ENCODE peak calls at places on chromosomes 6 and 20, in ten cellular contexts. M is left lung; R is IMR-90; C is stimulated activated CD4-positive, alpha-beta T cell treated with anti-CD3 and anti-CD28 coated beads, TNF-alpha, amount 100 ng/mL, for 24 hours; P is Ammon's horn; X is H54; W is activated naive CD4-positive, alpha-beta T cell treated with anti-CD3 and anti-CD28 coated beads for 36 hours; N is Right ventricle myocardium superior; E is HFF-Myc; O is cardiac fibroblast. I is an unnamed sample.

GRCh38 chr6:10507715-10508114 is 13.4 kb upstream of the GCNT2 start:
- DNase-seq in M (no peak), R (no peak), C (no peak), P (no peak), X (no peak), W (no peak), N (no peak), E (no peak), O (no peak), I (no peak)

GRCh38 chr20:44471481-44471882 is 4.2 kb upstream of the TTPAL start:
- DNase-seq in M (no peak), R (peak), C (no peak), P (peak), X (no peak), W (no peak), N (no peak), E (no peak), O (peak), I (peak)

GRCh38 chr6:89411269-89412070 is 603 bp downstream of the RRAGD start:
- DNase-seq in M (peak), R (no peak), C (peak), P (peak), X (no peak), W (peak), N (peak), E (no peak), O (no peak), I (no peak)

GRCh38 chr20:50689864-50690263 is 1.5 kb downstream of the RIPOR3 start:
- DNase-seq in M (no peak), R (no peak), C (no peak), P (no peak), X (peak), W (no peak), N (peak), E (no peak), O (peak), I (no peak)

GRCh38 chr6:91166271-91166670 is 579.4 kb upstream of the MAP3K7 start:
- DNase-seq in M (no peak), R (no peak), C (no peak), P (no peak), X (peak), W (no peak), N (no peak), E (no peak), O (no peak), I (no peak)

GRCh38 chr20:17648306-17648646 is 33.8 kb downstream of the RRBP1 start:
- DNase-seq in M (peak), R (no peak), C (no peak), P (no peak), X (no peak), W (no peak), N (peak), E (no peak), O (no peak), I (no peak)

GRCh38 chr20:408843-409696 is 971 bp downstream of the RBCK1 start:
- DNase-seq in M (no peak), R (no peak), C (peak), P (no peak), X (no peak), W (peak), N (no peak), E (no peak), O (no peak), I (no peak)

GRCh38 chr6:23218751-23219150 is 649.4 kb downstream of the HDGFL1 start:
- DNase-seq in M (no peak), R (no peak), C (no peak), P (peak), X (no peak), W (no peak), N (no peak), E (no peak), O (no peak), I (peak)

GRCh38 chr6:154984146-154984545 is 11.0 kb upstream of the TIAM2 start:
- DNase-seq in M (no peak), R (peak), C (no peak), P (no peak), X (no peak), W (no peak), N (no peak), E (no peak), O (no peak), I (no peak)

GRCh38 chr20:6959900-6960312 is 192.4 kb downstream of the BMP2 start:
- DNase-seq in M (no peak), R (no peak), C (no peak), P (no peak), X (no peak), W (no peak), N (no peak), E (no peak), O (no peak), I (no peak)